ENCODE peak calls at places on chromosomes 11 and 22, in ten cellular contexts. One of them, this sample, is unnamed.

GRCh38 chr11:17543041-17543440 is 1.2 kb downstream of the USH1C start:
- DNase-seq in endodermal cell: no peak
- DNase-seq in PC-9: no peak
- DNase-seq in lung: no peak
- DNase-seq in Peyer's patch: peak
- DNase-seq in cardiac fibroblast: no peak
- DNase-seq in GM12865: no peak
- DNase-seq in upper lobe of right lung: no peak
- DNase-seq in lower lobe of right lung: no peak
- DNase-seq in mammary epithelial cell: no peak
- DNase-seq in this sample: no peak

GRCh38 chr22:49419661-49420060 is 408.0 kb downstream of the BRD1 start:
- DNase-seq in endodermal cell: no peak
- DNase-seq in PC-9: no peak
- DNase-seq in lung: no peak
- DNase-seq in Peyer's patch: no peak
- DNase-seq in cardiac fibroblast: no peak
- DNase-seq in GM12865: no peak
- DNase-seq in upper lobe of right lung: no peak
- DNase-seq in lower lobe of right lung: no peak
- DNase-seq in mammary epithelial cell: no peak
- DNase-seq in this sample: no peak

GRCh38 chr11:44275961-44276550 is 33.9 kb downstream of the ALX4 start:
- DNase-seq in endodermal cell: no peak
- DNase-seq in PC-9: no peak
- DNase-seq in lung: no peak
- DNase-seq in Peyer's patch: no peak
- DNase-seq in cardiac fibroblast: no peak
- DNase-seq in GM12865: no peak
- DNase-seq in upper lobe of right lung: peak
- DNase-seq in lower lobe of right lung: no peak
- DNase-seq in mammary epithelial cell: no peak
- DNase-seq in this sample: no peak

GRCh38 chr11:62266558-62266957 is 3.4 kb upstream of the SCGB2A2 start:
- DNase-seq in endodermal cell: no peak
- DNase-seq in PC-9: no peak
- DNase-seq in lung: no peak
- DNase-seq in Peyer's patch: no peak
- DNase-seq in cardiac fibroblast: peak
- DNase-seq in GM12865: no peak
- DNase-seq in upper lobe of right lung: no peak
- DNase-seq in lower lobe of right lung: no peak
- DNase-seq in mammary epithelial cell: no peak
- DNase-seq in this sample: no peak

GRCh38 chr11:84383571-84383970 is 1097.4 kb upstream of the CCDC90B start:
- DNase-seq in endodermal cell: no peak
- DNase-seq in PC-9: no peak
- DNase-seq in lung: no peak
- DNase-seq in Peyer's patch: no peak
- DNase-seq in cardiac fibroblast: peak
- DNase-seq in GM12865: no peak
- DNase-seq in upper lobe of right lung: no peak
- DNase-seq in lower lobe of right lung: no peak
- DNase-seq in mammary epithelial cell: no peak
- DNase-seq in this sample: no peak

GRCh38 chr11:488062-488461 is 19.0 kb downstream of the RNH1 start:
- DNase-seq in endodermal cell: no peak
- DNase-seq in PC-9: no peak
- DNase-seq in lung: no peak
- DNase-seq in Peyer's patch: no peak
- DNase-seq in cardiac fibroblast: no peak
- DNase-seq in GM12865: no peak
- DNase-seq in upper lobe of right lung: no peak
- DNase-seq in lower lobe of right lung: no peak
- DNase-seq in mammary epithelial cell: no peak
- DNase-seq in this sample: no peak

GRCh38 chr11:68202165-68202564 is 10.9 kb downstream of the KMT5B start:
- DNase-seq in endodermal cell: no peak
- DNase-seq in PC-9: no peak
- DNase-seq in lung: no peak
- DNase-seq in Peyer's patch: no peak
- DNase-seq in cardiac fibroblast: no peak
- DNase-seq in GM12865: no peak
- DNase-seq in upper lobe of right lung: no peak
- DNase-seq in lower lobe of right lung: no peak
- DNase-seq in mammary epithelial cell: no peak
- DNase-seq in this sample: no peak

GRCh38 chr11:130070829-130071205 is 1.1 kb downstream of the APLP2 start:
- DNase-seq in endodermal cell: peak
- DNase-seq in PC-9: no peak
- DNase-seq in lung: peak
- DNase-seq in Peyer's patch: no peak
- DNase-seq in cardiac fibroblast: peak
- DNase-seq in GM12865: no peak
- DNase-seq in upper lobe of right lung: peak
- DNase-seq in lower lobe of right lung: peak
- DNase-seq in mammary epithelial cell: peak
- DNase-seq in this sample: no peak

GRCh38 chr11:108970221-108970991 is 305.5 kb downstream of the DDX10 start:
- DNase-seq in endodermal cell: no peak
- DNase-seq in PC-9: no peak
- DNase-seq in lung: no peak
- DNase-seq in Peyer's patch: no peak
- DNase-seq in cardiac fibroblast: peak
- DNase-seq in GM12865: no peak
- DNase-seq in upper lobe of right lung: no peak
- DNase-seq in lower lobe of right lung: no peak
- DNase-seq in mammary epithelial cell: no peak
- DNase-seq in this sample: no peak

GRCh38 chr22:22691716-22692701 is 47.6 kb downstream of the GGTLC2 start:
- DNase-seq in endodermal cell: no peak
- DNase-seq in PC-9: no peak
- DNase-seq in lung: no peak
- DNase-seq in Peyer's patch: no peak
- DNase-seq in cardiac fibroblast: peak
- DNase-seq in GM12865: no peak
- DNase-seq in upper lobe of right lung: no peak
- DNase-seq in lower lobe of right lung: no peak
- DNase-seq in mammary epithelial cell: no peak
- DNase-seq in this sample: no peak

GRCh38 chr11:70538641-70539359 is 140.5 kb downstream of the CTTN start:
- DNase-seq in endodermal cell: no peak
- DNase-seq in PC-9: no peak
- DNase-seq in lung: no peak
- DNase-seq in Peyer's patch: peak
- DNase-seq in cardiac fibroblast: no peak
- DNase-seq in GM12865: no peak
- DNase-seq in upper lobe of right lung: peak
- DNase-seq in lower lobe of right lung: peak
- DNase-seq in mammary epithelial cell: no peak
- DNase-seq in this sample: no peak

GRCh38 chr11:126391970-126392637 is 36.6 kb downstream of the ST3GAL4 start:
- DNase-seq in endodermal cell: peak
- DNase-seq in PC-9: no peak
- DNase-seq in lung: no peak
- DNase-seq in Peyer's patch: no peak
- DNase-seq in cardiac fibroblast: no peak
- DNase-seq in GM12865: peak
- DNase-seq in upper lobe of right lung: peak
- DNase-seq in lower lobe of right lung: no peak
- DNase-seq in mammary epithelial cell: peak
- DNase-seq in this sample: no peak

GRCh38 chr11:93145381-93145780 is 52.4 kb downstream of the SLC36A4 start:
- DNase-seq in endodermal cell: no peak
- DNase-seq in PC-9: no peak
- DNase-seq in lung: no peak
- DNase-seq in Peyer's patch: no peak
- DNase-seq in cardiac fibroblast: no peak
- DNase-seq in GM12865: no peak
- DNase-seq in upper lobe of right lung: no peak
- DNase-seq in lower lobe of right lung: no peak
- DNase-seq in mammary epithelial cell: no peak
- DNase-seq in this sample: no peak

GRCh38 chr11:22371188-22371587 is 33.0 kb downstream of the SLC17A6 start:
- DNase-seq in endodermal cell: no peak
- DNase-seq in PC-9: no peak
- DNase-seq in lung: no peak
- DNase-seq in Peyer's patch: no peak
- DNase-seq in cardiac fibroblast: no peak
- DNase-seq in GM12865: no peak
- DNase-seq in upper lobe of right lung: no peak
- DNase-seq in lower lobe of right lung: no peak
- DNase-seq in mammary epithelial cell: no peak
- DNase-seq in this sample: no peak

GRCh38 chr11:59206635-59207034 is 6.1 kb downstream of the MPEG1 start:
- DNase-seq in endodermal cell: peak
- DNase-seq in PC-9: peak
- DNase-seq in lung: no peak
- DNase-seq in Peyer's patch: no peak
- DNase-seq in cardiac fibroblast: peak
- DNase-seq in GM12865: peak
- DNase-seq in upper lobe of right lung: no peak
- DNase-seq in lower lobe of right lung: no peak
- DNase-seq in mammary epithelial cell: peak
- DNase-seq in this sample: no peak

GRCh38 chr11:116072776-116073175 is 568.6 kb upstream of the CADM1 start:
- DNase-seq in endodermal cell: peak
- DNase-seq in PC-9: no peak
- DNase-seq in lung: no peak
- DNase-seq in Peyer's patch: no peak
- DNase-seq in cardiac fibroblast: no peak
- DNase-seq in GM12865: peak
- DNase-seq in upper lobe of right lung: no peak
- DNase-seq in lower lobe of right lung: no peak
- DNase-seq in mammary epithelial cell: no peak
- DNase-seq in this sample: no peak
- TF ChIP-seq CTCF in endodermal cell: peak
- TF ChIP-seq CTCF in PC-9: no peak
- TF ChIP-seq CTCF in lung: no peak
- TF ChIP-seq CTCF in Peyer's patch: no peak
- TF ChIP-seq CTCF in cardiac fibroblast: no peak
- TF ChIP-seq CTCF in GM12865: peak
- TF ChIP-seq CTCF in upper lobe of right lung: no peak
- TF ChIP-seq CTCF in lower lobe of right lung: no peak
- TF ChIP-seq CTCF in mammary epithelial cell: no peak
- TF ChIP-seq CTCF in this sample: no peak

GRCh38 chr11:6742260-6742659 is 29.5 kb downstream of the OR2AG2 start:
- DNase-seq in endodermal cell: no peak
- DNase-seq in PC-9: no peak
- DNase-seq in lung: no peak
- DNase-seq in Peyer's patch: no peak
- DNase-seq in cardiac fibroblast: no peak
- DNase-seq in GM12865: no peak
- DNase-seq in upper lobe of right lung: no peak
- DNase-seq in lower lobe of right lung: no peak
- DNase-seq in mammary epithelial cell: no peak
- DNase-seq in this sample: no peak
- H3K4me3 ChIP-seq in endodermal cell: no peak
- H3K4me3 ChIP-seq in PC-9: no peak
- H3K4me3 ChIP-seq in lung: no peak
- H3K4me3 ChIP-seq in Peyer's patch: no peak
- H3K4me3 ChIP-seq in cardiac fibroblast: no peak
- H3K4me3 ChIP-seq in GM12865: peak
- H3K4me3 ChIP-seq in upper lobe of right lung: no peak
- H3K4me3 ChIP-seq in lower lobe of right lung: peak
- H3K4me3 ChIP-seq in mammary epithelial cell: no peak
- H3K4me3 ChIP-seq in this sample: no peak

GRCh38 chr11:86869966-86870570 is 69.7 kb downstream of the PRSS23 start:
- DNase-seq in endodermal cell: peak
- DNase-seq in PC-9: peak
- DNase-seq in lung: peak
- DNase-seq in Peyer's patch: no peak
- DNase-seq in cardiac fibroblast: peak
- DNase-seq in GM12865: peak
- DNase-seq in upper lobe of right lung: no peak
- DNase-seq in lower lobe of right lung: no peak
- DNase-seq in mammary epithelial cell: peak
- DNase-seq in this sample: peak
- TF ChIP-seq CTCF in endodermal cell: peak
- TF ChIP-seq CTCF in PC-9: peak
- TF ChIP-seq CTCF in lung: peak
- TF ChIP-seq CTCF in Peyer's patch: peak
- TF ChIP-seq CTCF in cardiac fibroblast: peak
- TF ChIP-seq CTCF in GM12865: peak
- TF ChIP-seq CTCF in upper lobe of right lung: peak
- TF ChIP-seq CTCF in lower lobe of right lung: peak
- TF ChIP-seq CTCF in mammary epithelial cell: peak
- TF ChIP-seq CTCF in this sample: peak

GRCh38 chr22:17968126-17968525 is 56.2 kb downstream of the MICAL3 start:
- DNase-seq in endodermal cell: no peak
- DNase-seq in PC-9: no peak
- DNase-seq in lung: no peak
- DNase-seq in Peyer's patch: no peak
- DNase-seq in cardiac fibroblast: no peak
- DNase-seq in GM12865: no peak
- DNase-seq in upper lobe of right lung: no peak
- DNase-seq in lower lobe of right lung: no peak
- DNase-seq in mammary epithelial cell: no peak
- DNase-seq in this sample: no peak

GRCh38 chr22:17970205-17970708 is 54.1 kb downstream of the MICAL3 start:
- DNase-seq in endodermal cell: no peak
- DNase-seq in PC-9: no peak
- DNase-seq in lung: no peak
- DNase-seq in Peyer's patch: no peak
- DNase-seq in cardiac fibroblast: peak
- DNase-seq in GM12865: no peak
- DNase-seq in upper lobe of right lung: no peak
- DNase-seq in lower lobe of right lung: no peak
- DNase-seq in mammary epithelial cell: no peak
- DNase-seq in this sample: no peak

GRCh38 chr22:17971711-17972110 is 52.6 kb downstream of the MICAL3 start:
- DNase-seq in endodermal cell: no peak
- DNase-seq in PC-9: no peak
- DNase-seq in lung: no peak
- DNase-seq in Peyer's patch: no peak
- DNase-seq in cardiac fibroblast: no peak
- DNase-seq in GM12865: no peak
- DNase-seq in upper lobe of right lung: no peak
- DNase-seq in lower lobe of right lung: no peak
- DNase-seq in mammary epithelial cell: no peak
- DNase-seq in this sample: no peak

GRCh38 chr22:17972385-17973181 is 51.8 kb downstream of the MICAL3 start:
- DNase-seq in endodermal cell: no peak
- DNase-seq in PC-9: peak
- DNase-seq in lung: no peak
- DNase-seq in Peyer's patch: no peak
- DNase-seq in cardiac fibroblast: peak
- DNase-seq in GM12865: no peak
- DNase-seq in upper lobe of right lung: no peak
- DNase-seq in lower lobe of right lung: no peak
- DNase-seq in mammary epithelial cell: peak
- DNase-seq in this sample: no peak

DNA sequence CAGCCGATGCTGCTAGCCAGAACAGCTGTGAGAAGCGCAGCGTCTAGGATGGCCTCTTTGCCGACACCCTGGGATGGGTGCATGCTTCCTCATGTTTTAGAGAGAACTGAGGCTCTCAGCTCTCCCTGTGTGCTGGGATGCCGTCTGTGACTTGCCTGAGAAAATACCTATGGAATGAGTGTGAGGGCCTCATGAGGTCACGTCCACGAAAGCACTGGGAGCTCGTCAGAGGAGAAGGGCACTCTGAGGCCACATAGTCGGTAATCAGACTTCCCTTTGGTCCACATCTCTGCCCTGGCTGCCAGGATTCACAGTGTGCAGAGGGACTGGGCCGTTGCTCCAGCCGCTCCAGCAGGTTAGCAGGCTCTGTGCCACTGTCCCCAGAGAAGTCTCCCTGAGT is 54.6 kb downstream of the MICAL3 start:
- DNase-seq in endodermal cell: no peak
- DNase-seq in PC-9: peak
- DNase-seq in lung: no peak
- DNase-seq in Peyer's patch: no peak
- DNase-seq in cardiac fibroblast: peak
- DNase-seq in GM12865: no peak
- DNase-seq in upper lobe of right lung: no peak
- DNase-seq in lower lobe of right lung: no peak
- DNase-seq in mammary epithelial cell: peak
- DNase-seq in this sample: peak
- H3K4me3 ChIP-seq in endodermal cell: no peak
- H3K4me3 ChIP-seq in PC-9: no peak
- H3K4me3 ChIP-seq in lung: no peak
- H3K4me3 ChIP-seq in Peyer's patch: no peak
- H3K4me3 ChIP-seq in cardiac fibroblast: no peak
- H3K4me3 ChIP-seq in GM12865: no peak
- H3K4me3 ChIP-seq in upper lobe of right lung: no peak
- H3K4me3 ChIP-seq in lower lobe of right lung: no peak
- H3K4me3 ChIP-seq in mammary epithelial cell: no peak
- H3K4me3 ChIP-seq in this sample: no peak

This sample was measured in AG09309.